ENCODE peak calls at places on chromosome 20, in seven cellular contexts. N is adrenal gland, W is heart right ventricle, J is uterus, U is GM23248, D is cardiac muscle cell, B is HepG2. L is an unnamed sample. For H3K27me3, the result is how much of the 10 kb centered on the place peaks cover.

GRCh38 chr20:24034820-24035219 is 46.2 kb upstream of the GGTLC1 start:
- DNase-seq in B (peak), J (no peak), U (no peak), D (no peak), N (no peak), W (no peak), L (no peak)

GRCh38 chr20:50322703-50323131 is 132.1 kb downstream of the CEBPB start:
- DNase-seq in D (no peak), U (no peak), J (no peak), N (no peak), W (no peak), B (no peak), L (no peak)

GRCh38 chr20:57451759-57452661 is 60.8 kb downstream of the RBM38 start:
- DNase-seq in J (no peak), N (no peak), D (peak), U (no peak), B (no peak), W (no peak), L (no peak)

GRCh38 chr20:53735536-53736050 is 142.0 kb upstream of the ZNF217 start:
- DNase-seq in W (no peak), B (no peak), D (peak), J (no peak), N (no peak), U (peak), L (no peak)

GRCh38 chr20:46040902-46041535 is 12.0 kb downstream of the SLC12A5 start:
- DNase-seq in U (peak), D (peak), B (peak), N (peak), J (no peak), W (peak), L (no peak)

GRCh38 chr20:47665221-47665991 is 119.9 kb downstream of the SULF2 start:
- DNase-seq in B (no peak), D (no peak), W (no peak), J (no peak), U (no peak), N (no peak), L (peak)

GRCh38 chr20:45611054-45611453 is 18.5 kb upstream of the WFDC10A start:
- DNase-seq in U (peak), B (no peak), W (no peak), N (no peak), D (peak), J (no peak), L (no peak)

GRCh38 chr20:37335642-37336368 is 10.1 kb upstream of the SRC start:
- DNase-seq in N (no peak), W (no peak), D (no peak), U (peak), J (no peak), B (peak), L (no peak)

GRCh38 chr20:38161412-38161774 is 3.7 kb downstream of the TGM2 start:
- DNase-seq in N (no peak), D (no peak), U (no peak), J (no peak), B (no peak), W (no peak), L (no peak)

GRCh38 chr20:38226553-38226952 is 34.0 kb downstream of the KIAA1755 start:
- DNase-seq in U (no peak), W (no peak), B (no peak), D (no peak), N (no peak), J (no peak), L (no peak)

GRCh38 chr20:23624307-23624706 is 13.4 kb downstream of the CST3 start:
- DNase-seq in U (peak), W (no peak), B (peak), D (peak), J (peak), N (no peak), L (no peak)

GRCh38 chr20:54070187-54070987 is at the start of gene BCAS1:
- DNase-seq in W (no peak), B (peak), N (no peak), J (no peak), U (no peak), D (no peak), L (no peak)

GRCh38 chr20:31860431-31861345 is 9.6 kb downstream of the DUSP15 start:
- DNase-seq in D (peak), W (no peak), N (peak), U (peak), J (peak), B (no peak), L (no peak)

GRCh38 chr20:9068896-9069663 is at the start of gene PLCB4:
- DNase-seq in D (peak), U (peak), N (peak), W (peak), B (no peak), J (peak), L (peak)

GRCh38 chr20:38127011-38127621 is 38.0 kb downstream of the TGM2 start:
- DNase-seq in U (peak), B (no peak), D (peak), W (no peak), N (no peak), J (peak), L (peak)

GRCh38 chr20:43761396-43762340 is 34.9 kb upstream of the GTSF1L start:
- DNase-seq in U (peak), D (no peak), W (no peak), J (no peak), B (no peak), N (no peak), L (no peak)

GRCh38 chr20:56343861-56344381 is 14.9 kb upstream of the FAM210B start:
- DNase-seq in N (peak), D (peak), W (peak), J (no peak), U (peak), B (no peak), L (no peak)

GRCh38 chr20:44001667-44002596 is 87.3 kb downstream of the TOX2 start:
- DNase-seq in D (no peak), U (no peak), W (no peak), N (no peak), B (no peak), J (no peak), L (no peak)

GRCh38 chr20:48615871-48616270 is 211.9 kb downstream of the PREX1 start:
- DNase-seq in U (no peak), W (no peak), D (no peak), B (no peak), N (no peak), J (no peak), L (peak)

GRCh38 chr20:41978246-41978790 is 360.1 kb upstream of the CHD6 start:
- DNase-seq in B (no peak), J (no peak), D (no peak), U (no peak), W (no peak), N (no peak), L (no peak)

GRCh38 chr20:54257090-54257816 is 49.4 kb downstream of the PFDN4 start:
- DNase-seq in D (peak), N (no peak), J (peak), W (no peak), U (peak), B (no peak), L (peak)

DNA sequence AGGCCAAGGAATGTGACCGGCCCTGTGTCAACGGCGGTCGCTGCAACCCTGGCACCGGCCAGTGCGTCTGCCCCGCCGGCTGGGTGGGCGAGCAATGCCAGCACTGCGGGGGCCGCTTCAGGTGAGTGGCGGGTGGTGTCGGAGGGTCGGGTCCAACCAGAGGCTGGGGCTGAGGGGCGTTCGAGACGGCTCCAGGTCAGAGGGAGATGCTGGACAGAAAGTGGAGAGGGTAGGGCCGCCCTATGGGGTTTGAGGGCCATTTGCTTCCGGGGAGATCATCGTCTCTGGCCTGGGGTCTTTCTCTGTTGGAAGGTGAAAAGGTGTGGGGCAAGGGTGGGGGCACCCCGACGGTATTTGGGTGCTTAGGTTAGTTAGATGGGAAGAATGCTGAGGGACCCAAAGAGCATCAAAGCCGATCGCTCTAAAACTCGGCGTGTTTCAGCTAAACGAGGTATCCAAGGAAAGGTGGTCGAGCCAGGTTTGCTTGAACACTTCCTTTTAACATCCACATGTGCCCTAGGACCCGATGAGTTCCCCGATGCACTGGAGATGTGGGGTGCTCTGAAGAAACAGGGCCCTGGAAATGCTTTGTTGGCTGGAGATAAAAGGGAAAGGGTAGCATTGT is 691 bp downstream of the ATRN start:
- DNase-seq in N (peak), B (no peak), W (no peak), U (peak), D (no peak), J (no peak), L (peak)
- H3K27me3 ChIP-seq in N (under half), B (under half), W (under half), U (under half), D (under half), J (under half), L (under half)

GRCh38 chr20:35801865-35802264 is 30.1 kb downstream of the PHF20 start:
- DNase-seq in N (no peak), J (no peak), U (no peak), D (no peak), B (no peak), W (no peak), L (no peak)

GRCh38 chr20:35807877-35808276 is 36.1 kb downstream of the PHF20 start:
- DNase-seq in W (no peak), J (no peak), B (no peak), D (no peak), N (no peak), U (no peak), L (no peak)

DNA sequence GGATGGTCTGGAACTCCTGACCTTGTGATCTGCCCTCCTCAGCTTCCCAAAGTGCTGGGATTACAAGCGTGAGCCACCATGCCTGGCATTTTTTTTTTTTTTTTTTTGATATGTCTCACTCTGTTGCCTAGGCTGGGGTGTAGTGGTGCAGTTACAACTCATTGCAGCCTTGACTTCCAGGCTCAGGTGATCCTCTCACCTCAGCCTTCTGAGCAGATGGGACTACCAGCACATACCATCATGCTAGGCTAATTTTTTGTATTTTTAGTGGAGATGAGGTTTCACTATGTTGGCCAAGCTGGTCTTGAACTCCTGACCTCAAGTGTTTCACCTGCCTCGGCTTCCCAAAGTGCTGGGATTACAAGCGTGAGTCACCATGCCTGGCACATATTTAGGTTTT is 34.3 kb downstream of the PHF20 start:
- DNase-seq in D (no peak), J (no peak), N (no peak), W (no peak), B (no peak), U (no peak), L (no peak)
- H3K4me3 ChIP-seq in D (no peak), J (no peak), N (no peak), W (no peak), B (no peak), U (no peak), L (no peak)

DNA sequence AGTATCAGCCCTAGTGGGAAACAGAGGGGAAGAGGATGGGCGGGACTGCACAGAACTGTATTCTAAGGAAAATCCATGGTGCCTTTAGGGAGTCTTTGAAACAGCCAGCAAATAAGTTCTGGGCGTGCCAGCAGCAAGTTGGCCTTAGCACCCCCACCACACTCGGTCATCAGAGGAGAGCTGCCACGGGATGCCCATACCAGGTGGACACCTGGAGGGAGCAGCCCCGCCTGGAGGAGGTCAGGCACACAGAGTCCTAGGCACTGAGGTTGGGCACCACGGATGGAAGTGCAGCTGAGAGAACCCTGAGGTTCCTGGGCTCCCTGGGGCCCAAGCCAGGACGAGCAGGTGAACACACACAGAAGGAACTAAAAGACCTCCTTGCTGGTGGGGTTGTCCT is 180.8 kb upstream of the PROKR2 start:
- DNase-seq in W (no peak), B (no peak), J (no peak), U (no peak), N (no peak), D (no peak), L (no peak)
- H3K27me3 ChIP-seq in W (under half), B (under half), J (under half), U (under half), N (under half), D (under half), L (under half)

GRCh38 chr20:4814696-4815252 is 93.1 kb downstream of the PRND start:
- DNase-seq in W (no peak), N (no peak), J (no peak), B (no peak), U (no peak), D (no peak), L (peak)

GRCh38 chr20:4812216-4812615 is 90.5 kb downstream of the PRND start:
- DNase-seq in B (no peak), J (no peak), W (no peak), U (no peak), N (no peak), D (no peak), L (no peak)

GRCh38 chr20:4812641-4813075 is 90.9 kb downstream of the PRND start:
- DNase-seq in W (no peak), B (no peak), N (no peak), J (no peak), D (no peak), U (no peak), L (no peak)

GRCh38 chr20:4813839-4814695 is 92.4 kb downstream of the PRND start:
- DNase-seq in U (no peak), J (no peak), W (no peak), N (no peak), D (no peak), B (no peak), L (peak)

DNA sequence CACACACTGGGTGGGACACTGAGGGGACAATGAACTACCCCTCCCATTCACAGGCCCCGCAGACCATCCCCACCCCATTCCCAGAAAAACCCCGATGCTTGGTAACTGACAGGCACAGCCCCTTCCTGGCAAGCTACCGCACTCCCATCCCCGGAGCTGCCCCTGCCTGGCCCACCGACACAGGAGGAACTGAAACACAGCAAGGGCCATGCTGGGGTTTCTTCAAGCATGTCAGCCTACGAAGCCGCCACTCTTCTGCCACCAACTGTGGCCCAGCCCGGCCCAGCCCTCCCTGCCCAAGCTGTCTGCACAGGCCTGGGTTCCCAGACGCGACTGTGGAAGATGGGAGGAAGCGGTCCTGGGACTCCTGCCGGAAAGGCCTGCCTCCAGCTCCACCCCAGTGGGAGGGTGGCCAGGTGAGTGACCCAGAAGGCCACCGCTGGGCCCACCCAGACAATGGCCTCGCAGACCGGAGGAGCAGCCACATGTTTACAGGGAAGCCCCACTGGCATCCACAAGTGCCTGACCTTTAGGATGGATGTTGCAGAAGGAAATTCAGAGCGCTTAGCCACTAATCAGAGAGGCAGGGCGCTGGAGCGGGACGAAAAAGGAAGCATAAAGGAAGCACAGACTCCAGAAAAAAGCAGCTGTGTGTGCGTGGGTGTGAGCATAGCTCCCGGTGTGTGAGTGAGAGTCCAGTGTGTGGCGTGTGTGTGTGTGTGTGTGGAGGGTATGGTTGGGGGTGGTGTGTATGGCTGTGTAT is 91.5 kb downstream of the PRND start:
- DNase-seq in U (no peak), W (peak), B (no peak), D (peak), J (no peak), N (no peak), L (peak)
- H3K4me3 ChIP-seq in U (no peak), W (no peak), B (no peak), D (no peak), J (no peak), N (no peak), L (no peak)

GRCh38 chr20:561437-562231 is 18.0 kb upstream of the CSNK2A1 start:
- DNase-seq in W (peak), U (peak), D (peak), J (no peak), B (peak), N (peak), L (peak)
- H3K27me3 ChIP-seq in W (under half), U (under half), D (under half), J (under half), B (under half), N (under half), L (under half)

DNA sequence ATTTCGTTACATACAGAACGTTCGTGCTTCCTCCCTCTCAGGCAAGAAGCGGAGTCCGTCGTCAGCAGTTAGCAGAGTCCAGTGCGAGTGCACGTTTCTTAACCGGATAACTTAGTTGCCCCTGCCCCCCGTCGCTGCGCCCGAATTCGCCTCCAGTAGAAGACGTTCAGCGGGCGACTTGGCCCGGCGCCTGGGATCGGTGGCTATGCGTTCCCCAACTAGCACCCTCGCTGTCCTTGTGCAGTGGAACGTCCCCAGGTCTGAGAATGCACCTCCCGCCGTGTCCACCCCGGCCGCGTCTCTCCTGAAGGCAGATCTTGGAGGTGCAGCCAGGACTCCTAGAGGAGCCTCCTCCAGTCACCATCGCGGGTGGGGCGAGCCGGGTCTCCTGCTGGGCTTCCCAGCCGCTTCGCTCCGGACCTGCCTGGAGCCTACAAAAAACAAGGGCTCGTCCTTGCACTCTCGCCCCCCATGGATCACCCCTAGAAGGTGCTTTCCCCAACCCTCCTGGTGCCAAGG is 890 bp upstream of the PCSK2 start:
- DNase-seq in N (peak), J (no peak), D (no peak), U (peak), W (peak), B (no peak), L (no peak)
- H3K4me3 ChIP-seq in N (no peak), J (peak), D (peak), U (peak), W (no peak), B (no peak), L (peak)

GRCh38 chr20:25274891-25275812 is 27.3 kb downstream of the PYGB start:
- DNase-seq in B (no peak), W (peak), D (no peak), J (peak), U (no peak), N (no peak), L (peak)
- H3K27me3 ChIP-seq in B (under half), W (under half), D (under half), J (under half), U (under half), N (under half), L (under half)

GRCh38 chr20:51565741-51566140 is 23.2 kb upstream of the NFATC2 start:
- DNase-seq in W (no peak), D (peak), U (peak), B (no peak), N (no peak), J (no peak), L (peak)
- H3K4me3 ChIP-seq in W (no peak), D (no peak), U (peak), B (no peak), N (no peak), J (no peak), L (no peak)

GRCh38 chr20:61849376-61849775 is 216.3 kb downstream of the TAF4 start:
- DNase-seq in U (no peak), N (no peak), D (no peak), B (no peak), J (no peak), W (no peak), L (no peak)
- H3K27me3 ChIP-seq in U (under half), N (under half), D (under half), B (half or more), J (under half), W (half or more), L (half or more)

GRCh38 chr20:2509794-2510193 is 1.1 kb upstream of the ZNF343 start:
- DNase-seq in D (no peak), W (no peak), N (no peak), B (peak), J (no peak), U (no peak), L (no peak)
- H3K4me3 ChIP-seq in D (peak), W (no peak), N (no peak), B (no peak), J (no peak), U (peak), L (peak)